ENCODE peak calls at places on chromosomes 1 and 21, in seven cellular contexts. V is transverse colon; D is endodermal cell; Q is ovary; F is CD8-positive, alpha-beta memory T cell; I is kidney epithelial cell; S is H9. M is an unnamed sample.

GRCh38 chr1:10387611-10388386 is 11.1 kb upstream of the PGD start:
- DNase-seq in Q (peak; percentile 33), V (no peak), S (no peak), F (no peak), D (peak; percentile 62), I (no peak), M (peak; percentile 81)

GRCh38 chr1:172585348-172585747 is 52.4 kb downstream of the SUCO start:
- DNase-seq in Q (no peak), D (no peak), I (no peak), F (no peak), V (no peak), S (no peak), M (peak; percentile 5)

GRCh38 chr21:15928686-15929085 is 198.9 kb downstream of the USP25 start:
- DNase-seq in S (no peak), F (no peak), D (no peak), I (no peak), Q (no peak), V (no peak), M (no peak)

GRCh38 chr21:41425954-41426655 is at the start of gene MX1:
- DNase-seq in F (peak; percentile 82), S (peak; percentile 56), D (peak; percentile 75), I (no peak), Q (peak; percentile 79), V (peak; percentile 91), M (no peak)

GRCh38 chr1:7768583-7768982 is 2.5 kb upstream of the VAMP3 start:
- DNase-seq in V (no peak), S (no peak), F (no peak), Q (no peak), D (no peak), I (no peak), M (no peak)

GRCh38 chr1:53110370-53111072 is 31.9 kb downstream of the SLC1A7 start:
- DNase-seq in S (no peak), F (no peak), V (no peak), I (no peak), D (no peak), Q (no peak), M (no peak)

GRCh38 chr1:192635041-192635440 is 906 bp upstream of the RGS13 start:
- DNase-seq in F (no peak), S (no peak), Q (no peak), V (no peak), D (no peak), I (no peak), M (no peak)

GRCh38 chr1:206728588-206728987 is 42.0 kb upstream of the IL19 start:
- DNase-seq in Q (no peak), F (no peak), I (no peak), S (no peak), V (no peak), D (no peak), M (no peak)

GRCh38 chr1:35190784-35191183 is 2.2 kb downstream of the SFPQ start:
- DNase-seq in F (no peak), Q (no peak), V (no peak), I (no peak), D (no peak), S (no peak), M (no peak)

GRCh38 chr1:8145525-8145924 is 119.4 kb upstream of the ERRFI1 start:
- DNase-seq in V (no peak), I (no peak), D (no peak), S (no peak), Q (no peak), F (no peak), M (no peak)

GRCh38 chr1:14787604-14788003 is 189.1 kb downstream of the KAZN start:
- DNase-seq in V (no peak), D (peak; percentile 62), I (no peak), S (peak; percentile 37), Q (no peak), F (no peak), M (no peak)

GRCh38 chr1:1075148-1075935 is 1.2 kb upstream of the RNF223 start:
- DNase-seq in D (peak; percentile 44), Q (peak; percentile 12), V (no peak), S (no peak), F (no peak), I (no peak), M (no peak)

GRCh38 chr1:67801903-67802302 is 31.4 kb downstream of the GNG12 start:
- DNase-seq in Q (no peak), S (no peak), V (no peak), D (no peak), F (no peak), I (peak; percentile 80), M (no peak)

GRCh38 chr1:45792744-45793143 is 10.7 kb upstream of the MAST2 start:
- DNase-seq in F (no peak), D (no peak), V (no peak), I (no peak), S (no peak), Q (no peak), M (no peak)

GRCh38 chr21:44300262-44300959 is 558 bp downstream of the PFKL start:
- DNase-seq in Q (peak; percentile 77), F (peak; percentile 40), S (no peak), V (peak; percentile 87), D (peak; percentile 82), I (no peak), M (peak; percentile 56)

GRCh38 chr1:67889940-67890567 is 56.8 kb upstream of the GNG12 start:
- DNase-seq in F (no peak), S (no peak), D (no peak), I (peak; percentile 66), Q (no peak), V (no peak), M (peak; percentile 41)

GRCh38 chr1:34918609-34919561 is 10.6 kb downstream of the DLGAP3 start:
- DNase-seq in S (peak; percentile 88), F (no peak), V (no peak), I (no peak), Q (no peak), D (peak; percentile 86), M (no peak)

GRCh38 chr1:231039161-231040018 is 664 bp downstream of the FAM89A start:
- DNase-seq in I (no peak), V (peak; percentile 35), Q (peak; percentile 54), D (peak; percentile 76), F (peak; percentile 18), S (peak; percentile 43), M (peak; percentile 51)

GRCh38 chr1:236114076-236114747 is 28.1 kb upstream of the GPR137B start:
- DNase-seq in Q (no peak), S (no peak), I (no peak), V (no peak), D (no peak), F (no peak), M (no peak)

GRCh38 chr21:36563301-36563926 is 83.5 kb upstream of the CLDN14 start:
- DNase-seq in I (no peak), Q (no peak), V (no peak), S (no peak), D (no peak), F (no peak), M (no peak)

GRCh38 chr1:229665912-229666558 is 40.0 kb downstream of the URB2 start:
- DNase-seq in S (no peak), V (no peak), Q (no peak), I (no peak), D (no peak), F (no peak), M (no peak)

GRCh38 chr1:27873671-27874384 is 1.5 kb downstream of the THEMIS2 start:
- DNase-seq in I (no peak), V (peak; percentile 47), Q (no peak), S (no peak), F (no peak), D (no peak), M (no peak)

GRCh38 chr1:112511897-112512296 is 3.1 kb downstream of the WNT2B start:
- DNase-seq in I (no peak), V (no peak), D (no peak), Q (no peak), F (no peak), S (no peak), M (no peak)
- H3K27me3 ChIP-seq in I (peaks cover 25% of the 10 kb centered on the region), V (peaks cover 34% of the 10 kb centered on the region), D (peaks cover 51% of the 10 kb centered on the region), Q (no peaks in the 10 kb centered on the region), F (peaks cover 15% of the 10 kb centered on the region), S (peaks cover 40% of the 10 kb centered on the region), M (peaks cover 19% of the 10 kb centered on the region)

GRCh38 chr1:20558180-20558579 is 5.8 kb downstream of the FAM43B start:
- DNase-seq in F (no peak), S (no peak), V (no peak), D (no peak), Q (no peak), I (no peak), M (no peak)

GRCh38 chr1:20555025-20555757 is 2.8 kb downstream of the FAM43B start:
- DNase-seq in D (no peak), F (no peak), V (no peak), Q (no peak), I (no peak), S (no peak), M (no peak)

GRCh38 chr1:20555758-20556120 is 3.4 kb downstream of the FAM43B start:
- DNase-seq in V (no peak), S (no peak), I (no peak), D (no peak), F (no peak), Q (no peak), M (no peak)

GRCh38 chr1:20565234-20565633 is 12.9 kb downstream of the FAM43B start:
- DNase-seq in S (no peak), D (no peak), Q (no peak), V (no peak), I (no peak), F (no peak), M (no peak)

GRCh38 chr1:20560966-20561365 is 8.6 kb downstream of the FAM43B start:
- DNase-seq in I (no peak), Q (no peak), D (no peak), S (no peak), F (no peak), V (no peak), M (no peak)
- H3K27me3 ChIP-seq in I (peaks cover 25% of the 10 kb centered on the region), Q (no peaks in the 10 kb centered on the region), D (peaks cover 44% of the 10 kb centered on the region), S (no peaks in the 10 kb centered on the region), F (no peaks in the 10 kb centered on the region), V (peaks cover 6% of the 10 kb centered on the region), M (peaks cover 26% of the 10 kb centered on the region)

GRCh38 chr1:178916448-178917174 is 45.7 kb upstream of the ANGPTL1 start:
- DNase-seq in V (no peak), F (no peak), Q (no peak), S (no peak), I (no peak), D (no peak), M (no peak)
- H3K27me3 ChIP-seq in V (no peaks in the 10 kb centered on the region), F (no peaks in the 10 kb centered on the region), Q (no peaks in the 10 kb centered on the region), S (no peaks in the 10 kb centered on the region), I (no peaks in the 10 kb centered on the region), D (no peaks in the 10 kb centered on the region), M (no peaks in the 10 kb centered on the region)

GRCh38 chr21:33019885-33020557 is 5.7 kb upstream of the OLIG2 start:
- DNase-seq in V (no peak), D (peak; percentile 81), F (no peak), I (no peak), S (peak; percentile 51), Q (no peak), M (no peak)

GRCh38 chr21:33018707-33019455 is 6.9 kb upstream of the OLIG2 start:
- DNase-seq in Q (no peak), S (no peak), V (no peak), F (no peak), I (no peak), D (no peak), M (no peak)

GRCh38 chr21:33020558-33021100 is 5.1 kb upstream of the OLIG2 start:
- DNase-seq in D (peak; percentile 50), S (no peak), F (no peak), Q (no peak), I (no peak), V (no peak), M (no peak)

GRCh38 chr21:33021150-33021549 is 4.6 kb upstream of the OLIG2 start:
- DNase-seq in V (no peak), S (no peak), F (no peak), I (no peak), D (no peak), Q (no peak), M (no peak)

GRCh38 chr21:33019516-33019884 is 6.2 kb upstream of the OLIG2 start:
- DNase-seq in I (no peak), D (no peak), Q (no peak), F (no peak), S (no peak), V (no peak), M (no peak)
- H3K27me3 ChIP-seq in I (peaks cover 66% of the 10 kb centered on the region), D (peaks cover 100% of the 10 kb centered on the region), Q (peaks cover 2% of the 10 kb centered on the region), F (peaks cover 60% of the 10 kb centered on the region), S (peaks cover 63% of the 10 kb centered on the region), V (peaks cover 98% of the 10 kb centered on the region), M (peaks cover 99% of the 10 kb centered on the region)

M was measured in A673.